ENCODE peak calls at places on chromosome 5, in eight cellular contexts. G is skeletal muscle cell; B is lower leg skin; E is K562; T is NCI-H1694; S is mesothelial cell of epicardium; H is naive thymus-derived CD4-positive, alpha-beta T cell; P is SK-MEL-5. D is an unnamed sample.

GRCh38 chr5:178069909-178070308 is 43.4 kb upstream of the N4BP3 start:
- DNase-seq in H (no peak), G (no peak), T (peak), B (no peak), S (no peak), P (peak), E (peak), D (no peak)

GRCh38 chr5:103511554-103511885 is 51.1 kb downstream of the NUDT12 start:
- DNase-seq in H (no peak), P (no peak), E (no peak), G (no peak), B (no peak), S (no peak), T (no peak), D (no peak)

GRCh38 chr5:368162-369084 is 46.9 kb downstream of the AHRR start:
- DNase-seq in H (no peak), B (peak), T (no peak), P (no peak), G (peak), E (no peak), S (no peak), D (no peak)

GRCh38 chr5:13346401-13346800 is 598.1 kb downstream of the DNAH5 start:
- DNase-seq in T (no peak), H (no peak), P (no peak), G (no peak), E (no peak), B (no peak), S (no peak), D (no peak)

GRCh38 chr5:159581502-159582249 is 251.4 kb upstream of the IL12B start:
- DNase-seq in T (peak), G (peak), S (no peak), P (no peak), E (no peak), H (no peak), B (no peak), D (no peak)

GRCh38 chr5:90408571-90409317 is 812 bp downstream of the CETN3 start:
- DNase-seq in E (peak), T (no peak), H (no peak), P (peak), B (no peak), G (no peak), S (no peak), D (no peak)

GRCh38 chr5:90878081-90878480 is 319.5 kb downstream of the ADGRV1 start:
- DNase-seq in B (no peak), T (no peak), E (no peak), H (no peak), P (no peak), G (no peak), S (no peak), D (no peak)

GRCh38 chr5:102651466-102651865 is 103.6 kb upstream of the PAM start:
- DNase-seq in G (no peak), E (no peak), P (no peak), S (no peak), B (no peak), H (no peak), T (no peak), D (no peak)

GRCh38 chr5:138668451-138668850 is 84.8 kb upstream of the CTNNA1 start:
- DNase-seq in H (peak), G (no peak), S (no peak), P (no peak), T (no peak), B (peak), E (no peak), D (no peak)

GRCh38 chr5:43638556-43638955 is 35.6 kb downstream of the NNT start:
- DNase-seq in G (no peak), H (no peak), S (no peak), T (no peak), P (no peak), E (no peak), B (no peak), D (no peak)

GRCh38 chr5:140312067-140312790 is 9.3 kb upstream of the PFDN1 start:
- DNase-seq in G (peak), T (no peak), E (no peak), P (no peak), B (no peak), H (no peak), S (no peak), D (peak)

D was measured in uterus.